ENCODE peak calls at places on chromosomes 12 and 14, in eight cellular contexts. P is sigmoid colon; J is MCF 10A; N is GM12891; Y is fibroblast of villous mesenchyme; F is lower lobe of right lung; O is Jurkat, Clone E6-1; V is GM23248. I is an unnamed sample.

GRCh38 chr12:14473707-14474287 is 93.9 kb downstream of the PLBD1 start:
- DNase-seq in P (no peak), J (peak; percentile 31), N (no peak), Y (peak; percentile 37), F (no peak), O (no peak), V (peak; percentile 66), I (no peak)

GRCh38 chr14:61608245-61609142 is 86.8 kb upstream of the HIF1A start:
- DNase-seq in P (no peak), J (no peak), N (no peak), Y (peak; percentile 62), F (no peak), O (no peak), V (peak; percentile 55), I (no peak)

GRCh38 chr14:94304243-94304642 is 11.2 kb upstream of the SERPINA10 start:
- DNase-seq in P (no peak), J (no peak), N (no peak), Y (no peak), F (no peak), O (no peak), V (no peak), I (no peak)

GRCh38 chr12:89353188-89353822 is 1.0 kb upstream of the DUSP6 start:
- DNase-seq in P (peak; percentile 86), J (peak; percentile 71), N (peak; percentile 21), Y (no peak), F (peak; percentile 83), O (no peak), V (peak; percentile 75), I (peak; percentile 96)

GRCh38 chr14:93765032-93765626 is 23.2 kb downstream of the PRIMA1 start:
- DNase-seq in P (no peak), J (no peak), N (no peak), Y (no peak), F (no peak), O (no peak), V (no peak), I (no peak)

GRCh38 chr12:905273-906076 is 44.0 kb downstream of the RAD52 start:
- DNase-seq in P (no peak), J (no peak), N (no peak), Y (no peak), F (no peak), O (peak; percentile 84), V (no peak), I (no peak)

GRCh38 chr14:78709795-78710569 is 539.8 kb downstream of the NRXN3 start:
- DNase-seq in P (no peak), J (no peak), N (no peak), Y (no peak), F (no peak), O (no peak), V (peak; percentile 4), I (no peak)

GRCh38 chr12:107477946-107478610 is 207.5 kb upstream of the PWP1 start:
- DNase-seq in P (no peak), J (peak; percentile 47), N (no peak), Y (no peak), F (no peak), O (no peak), V (peak; percentile 26), I (no peak)

I was measured in chondrocyte.